ENCODE peak calls at places on chromosomes 11 and 22, in six cellular contexts. One of them, this sample, is unnamed. For H3K4me1, the result is how much of the 10 kb centered on the place peaks cover.

GRCh38 chr22:28021116-28021997 is 102.3 kb upstream of the PITPNB start:
- DNase-seq in esophagus muscularis mucosa: no peak
- DNase-seq in left ventricle myocardium inferior: peak
- DNase-seq in stomach: peak
- DNase-seq in tibial nerve: no peak
- DNase-seq in heart left ventricle: no peak
- DNase-seq in this sample: peak

GRCh38 chr11:32809313-32809712 is 14.9 kb upstream of the CCDC73 start:
- DNase-seq in esophagus muscularis mucosa: no peak
- DNase-seq in tibial nerve: peak
- DNase-seq in stomach: peak
- DNase-seq in left ventricle myocardium inferior: peak
- DNase-seq in heart left ventricle: peak
- DNase-seq in this sample: no peak

GRCh38 chr11:119376197-119376847 is 5.2 kb downstream of the USP2 start:
- DNase-seq in tibial nerve: peak
- DNase-seq in left ventricle myocardium inferior: peak
- DNase-seq in stomach: peak
- DNase-seq in heart left ventricle: peak
- DNase-seq in esophagus muscularis mucosa: no peak
- DNase-seq in this sample: peak

GRCh38 chr22:23670378-23671295 is 20.2 kb upstream of the RGL4 start:
- DNase-seq in stomach: no peak
- DNase-seq in left ventricle myocardium inferior: no peak
- DNase-seq in esophagus muscularis mucosa: no peak
- DNase-seq in tibial nerve: no peak
- DNase-seq in heart left ventricle: no peak
- DNase-seq in this sample: peak

GRCh38 chr22:39825661-39826102 is 67.9 kb downstream of the ENTHD1 start:
- DNase-seq in left ventricle myocardium inferior: no peak
- DNase-seq in heart left ventricle: no peak
- DNase-seq in esophagus muscularis mucosa: no peak
- DNase-seq in tibial nerve: no peak
- DNase-seq in stomach: no peak
- DNase-seq in this sample: no peak

GRCh38 chr11:12404461-12404860 is 27.1 kb downstream of the PARVA start:
- DNase-seq in tibial nerve: no peak
- DNase-seq in left ventricle myocardium inferior: peak
- DNase-seq in heart left ventricle: peak
- DNase-seq in stomach: no peak
- DNase-seq in esophagus muscularis mucosa: peak
- DNase-seq in this sample: no peak

GRCh38 chr22:45317551-45318167 is 7.9 kb downstream of the FAM118A start:
- DNase-seq in esophagus muscularis mucosa: no peak
- DNase-seq in heart left ventricle: peak
- DNase-seq in stomach: peak
- DNase-seq in tibial nerve: peak
- DNase-seq in left ventricle myocardium inferior: peak
- DNase-seq in this sample: no peak

GRCh38 chr11:68810164-68810563 is 31.6 kb downstream of the CPT1A start:
- DNase-seq in left ventricle myocardium inferior: peak
- DNase-seq in tibial nerve: no peak
- DNase-seq in esophagus muscularis mucosa: no peak
- DNase-seq in heart left ventricle: peak
- DNase-seq in stomach: peak
- DNase-seq in this sample: no peak

GRCh38 chr11:76329084-76329648 is 51.8 kb downstream of the THAP12 start:
- DNase-seq in esophagus muscularis mucosa: no peak
- DNase-seq in tibial nerve: no peak
- DNase-seq in stomach: no peak
- DNase-seq in heart left ventricle: no peak
- DNase-seq in left ventricle myocardium inferior: no peak
- DNase-seq in this sample: no peak

GRCh38 chr11:15775051-15775541 is 581.2 kb downstream of the SOX6 start:
- DNase-seq in esophagus muscularis mucosa: peak
- DNase-seq in stomach: no peak
- DNase-seq in heart left ventricle: peak
- DNase-seq in left ventricle myocardium inferior: no peak
- DNase-seq in tibial nerve: no peak
- DNase-seq in this sample: no peak

GRCh38 chr11:104830080-104830479 is 68.2 kb downstream of the CASP12 start:
- DNase-seq in tibial nerve: no peak
- DNase-seq in stomach: no peak
- DNase-seq in esophagus muscularis mucosa: no peak
- DNase-seq in heart left ventricle: no peak
- DNase-seq in left ventricle myocardium inferior: no peak
- DNase-seq in this sample: no peak

GRCh38 chr22:43514476-43515157 is 102.8 kb downstream of the MPPED1 start:
- DNase-seq in esophagus muscularis mucosa: no peak
- DNase-seq in stomach: no peak
- DNase-seq in tibial nerve: no peak
- DNase-seq in heart left ventricle: no peak
- DNase-seq in left ventricle myocardium inferior: no peak
- DNase-seq in this sample: peak

GRCh38 chr11:105763594-105763993 is 153.7 kb downstream of the GRIA4 start:
- DNase-seq in tibial nerve: no peak
- DNase-seq in stomach: no peak
- DNase-seq in left ventricle myocardium inferior: no peak
- DNase-seq in heart left ventricle: no peak
- DNase-seq in esophagus muscularis mucosa: no peak
- DNase-seq in this sample: no peak

GRCh38 chr22:20933910-20934309 is 16.7 kb downstream of the CRKL start:
- DNase-seq in left ventricle myocardium inferior: no peak
- DNase-seq in esophagus muscularis mucosa: no peak
- DNase-seq in heart left ventricle: no peak
- DNase-seq in tibial nerve: no peak
- DNase-seq in stomach: no peak
- DNase-seq in this sample: no peak

GRCh38 chr11:124656759-124657627 is 16.5 kb downstream of the SIAE start:
- DNase-seq in left ventricle myocardium inferior: no peak
- DNase-seq in heart left ventricle: no peak
- DNase-seq in esophagus muscularis mucosa: no peak
- DNase-seq in tibial nerve: no peak
- DNase-seq in stomach: no peak
- DNase-seq in this sample: no peak

GRCh38 chr11:100152751-100153150 is 534.3 kb upstream of the ARHGAP42 start:
- DNase-seq in heart left ventricle: no peak
- DNase-seq in left ventricle myocardium inferior: no peak
- DNase-seq in stomach: no peak
- DNase-seq in esophagus muscularis mucosa: no peak
- DNase-seq in tibial nerve: no peak
- DNase-seq in this sample: no peak

GRCh38 chr22:19875531-19876313 is 21.0 kb upstream of the GNB1L start:
- DNase-seq in heart left ventricle: no peak
- DNase-seq in tibial nerve: no peak
- DNase-seq in esophagus muscularis mucosa: no peak
- DNase-seq in left ventricle myocardium inferior: peak
- DNase-seq in stomach: no peak
- DNase-seq in this sample: peak

GRCh38 chr11:74592063-74592440 is 330 bp upstream of the POLD3 start:
- DNase-seq in stomach: no peak
- DNase-seq in heart left ventricle: no peak
- DNase-seq in tibial nerve: no peak
- DNase-seq in esophagus muscularis mucosa: no peak
- DNase-seq in left ventricle myocardium inferior: no peak
- DNase-seq in this sample: no peak

GRCh38 chr11:62552465-62552782 is 5.8 kb upstream of the AHNAK start:
- DNase-seq in stomach: no peak
- DNase-seq in heart left ventricle: peak
- DNase-seq in esophagus muscularis mucosa: no peak
- DNase-seq in left ventricle myocardium inferior: peak
- DNase-seq in tibial nerve: no peak
- DNase-seq in this sample: no peak

GRCh38 chr22:29750029-29750428 is 16.8 kb downstream of the ZMAT5 start:
- DNase-seq in esophagus muscularis mucosa: no peak
- DNase-seq in stomach: no peak
- DNase-seq in left ventricle myocardium inferior: no peak
- DNase-seq in heart left ventricle: no peak
- DNase-seq in tibial nerve: no peak
- DNase-seq in this sample: no peak

GRCh38 chr22:29750559-29750958 is 16.2 kb downstream of the ZMAT5 start:
- DNase-seq in tibial nerve: no peak
- DNase-seq in stomach: no peak
- DNase-seq in heart left ventricle: no peak
- DNase-seq in left ventricle myocardium inferior: no peak
- DNase-seq in esophagus muscularis mucosa: no peak
- DNase-seq in this sample: no peak

GRCh38 chr22:29748248-29748893 is 18.4 kb downstream of the ZMAT5 start:
- DNase-seq in tibial nerve: no peak
- DNase-seq in heart left ventricle: no peak
- DNase-seq in left ventricle myocardium inferior: no peak
- DNase-seq in stomach: no peak
- DNase-seq in esophagus muscularis mucosa: no peak
- DNase-seq in this sample: no peak

GRCh38 chr22:29751669-29752068 is 15.1 kb downstream of the ZMAT5 start:
- DNase-seq in tibial nerve: no peak
- DNase-seq in left ventricle myocardium inferior: no peak
- DNase-seq in heart left ventricle: no peak
- DNase-seq in stomach: no peak
- DNase-seq in esophagus muscularis mucosa: no peak
- DNase-seq in this sample: no peak

GRCh38 chr22:29751139-29751538 is 15.7 kb downstream of the ZMAT5 start:
- DNase-seq in tibial nerve: no peak
- DNase-seq in esophagus muscularis mucosa: no peak
- DNase-seq in stomach: no peak
- DNase-seq in left ventricle myocardium inferior: no peak
- DNase-seq in heart left ventricle: no peak
- DNase-seq in this sample: no peak
- H3K4me1 ChIP-seq in tibial nerve: under half
- H3K4me1 ChIP-seq in esophagus muscularis mucosa: under half
- H3K4me1 ChIP-seq in stomach: under half
- H3K4me1 ChIP-seq in left ventricle myocardium inferior: under half
- H3K4me1 ChIP-seq in heart left ventricle: under half
- H3K4me1 ChIP-seq in this sample: under half

GRCh38 chr22:50271011-50271394 is 823 bp upstream of the MAPK11 start:
- DNase-seq in stomach: no peak
- DNase-seq in heart left ventricle: no peak
- DNase-seq in esophagus muscularis mucosa: no peak
- DNase-seq in tibial nerve: no peak
- DNase-seq in left ventricle myocardium inferior: no peak
- DNase-seq in this sample: no peak

GRCh38 chr22:50269573-50270301 is 443 bp downstream of the MAPK11 start:
- DNase-seq in left ventricle myocardium inferior: peak
- DNase-seq in heart left ventricle: peak
- DNase-seq in tibial nerve: no peak
- DNase-seq in stomach: no peak
- DNase-seq in esophagus muscularis mucosa: no peak
- DNase-seq in this sample: no peak

GRCh38 chr22:50270302-50271010 is at the start of gene MAPK11:
- DNase-seq in left ventricle myocardium inferior: peak
- DNase-seq in tibial nerve: peak
- DNase-seq in stomach: peak
- DNase-seq in heart left ventricle: peak
- DNase-seq in esophagus muscularis mucosa: no peak
- DNase-seq in this sample: peak

GRCh38 chr22:50272103-50272782 is 2.1 kb upstream of the MAPK11 start:
- DNase-seq in heart left ventricle: no peak
- DNase-seq in tibial nerve: no peak
- DNase-seq in esophagus muscularis mucosa: no peak
- DNase-seq in stomach: no peak
- DNase-seq in left ventricle myocardium inferior: no peak
- DNase-seq in this sample: no peak

DNA sequence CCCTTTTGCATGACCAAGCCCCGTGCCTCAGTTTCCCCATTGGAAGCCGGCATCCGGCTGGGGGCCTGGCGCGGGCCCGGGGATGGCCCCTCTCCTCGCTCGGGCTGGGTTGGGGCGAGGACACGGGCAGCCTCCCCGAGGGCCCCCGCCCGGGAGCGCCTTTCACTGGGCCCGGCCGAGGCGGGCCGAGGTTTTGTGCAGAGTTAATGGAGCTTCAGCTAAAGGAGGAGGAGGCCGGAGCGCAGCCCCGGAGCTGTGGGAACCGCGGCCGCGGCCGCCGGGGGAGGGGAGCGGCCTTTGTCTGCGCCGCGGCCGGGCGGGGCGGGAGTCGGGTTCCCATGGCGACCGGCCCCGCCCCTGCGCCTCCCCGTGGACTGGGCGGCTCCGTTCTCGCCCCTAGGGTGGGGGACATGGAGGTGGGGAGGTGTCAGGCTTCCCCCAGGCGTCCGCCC is 1.4 kb upstream of the MAPK11 start:
- DNase-seq in left ventricle myocardium inferior: peak
- DNase-seq in tibial nerve: no peak
- DNase-seq in stomach: peak
- DNase-seq in heart left ventricle: peak
- DNase-seq in esophagus muscularis mucosa: no peak
- DNase-seq in this sample: no peak
- TF ChIP-seq CTCF in left ventricle myocardium inferior: peak
- TF ChIP-seq CTCF in tibial nerve: no peak
- TF ChIP-seq CTCF in stomach: no peak
- TF ChIP-seq CTCF in heart left ventricle: no peak
- TF ChIP-seq CTCF in esophagus muscularis mucosa: peak
- TF ChIP-seq CTCF in this sample: peak

GRCh38 chr11:73158356-73159051 is 16.4 kb upstream of the FCHSD2 start:
- DNase-seq in esophagus muscularis mucosa: no peak
- DNase-seq in tibial nerve: no peak
- DNase-seq in left ventricle myocardium inferior: no peak
- DNase-seq in heart left ventricle: no peak
- DNase-seq in stomach: no peak
- DNase-seq in this sample: no peak

GRCh38 chr11:73154178-73154577 is 12.1 kb upstream of the FCHSD2 start:
- DNase-seq in left ventricle myocardium inferior: no peak
- DNase-seq in stomach: no peak
- DNase-seq in heart left ventricle: no peak
- DNase-seq in tibial nerve: no peak
- DNase-seq in esophagus muscularis mucosa: no peak
- DNase-seq in this sample: no peak

GRCh38 chr11:73157141-73158010 is 15.3 kb upstream of the FCHSD2 start:
- DNase-seq in tibial nerve: no peak
- DNase-seq in heart left ventricle: peak
- DNase-seq in left ventricle myocardium inferior: peak
- DNase-seq in esophagus muscularis mucosa: no peak
- DNase-seq in stomach: no peak
- DNase-seq in this sample: peak

GRCh38 chr11:73156686-73157085 is 14.6 kb upstream of the FCHSD2 start:
- DNase-seq in left ventricle myocardium inferior: no peak
- DNase-seq in esophagus muscularis mucosa: no peak
- DNase-seq in heart left ventricle: no peak
- DNase-seq in stomach: no peak
- DNase-seq in tibial nerve: no peak
- DNase-seq in this sample: no peak

DNA sequence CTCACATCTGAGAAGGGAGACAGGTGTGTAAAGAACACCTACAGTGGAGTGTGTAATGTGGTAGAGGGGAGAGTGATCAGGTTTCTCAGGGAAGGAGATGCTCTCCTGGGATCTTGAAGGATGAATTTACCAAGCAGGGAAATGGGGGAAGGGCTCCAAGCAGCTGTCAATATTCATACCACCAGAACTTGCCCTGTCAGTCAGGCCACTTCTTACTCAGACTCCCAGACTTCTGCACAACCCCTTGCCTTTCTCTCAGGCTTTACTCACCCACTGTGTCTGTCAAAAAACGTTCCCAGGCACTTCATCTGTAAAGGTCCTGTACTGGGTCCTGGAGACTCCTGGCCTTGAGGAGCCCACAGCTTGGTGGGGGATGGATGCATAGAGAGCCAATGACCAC is 14.0 kb upstream of the FCHSD2 start:
- DNase-seq in heart left ventricle: no peak
- DNase-seq in left ventricle myocardium inferior: no peak
- DNase-seq in stomach: no peak
- DNase-seq in esophagus muscularis mucosa: no peak
- DNase-seq in tibial nerve: no peak
- DNase-seq in this sample: no peak
- H3K27ac ChIP-seq in heart left ventricle: peak
- H3K27ac ChIP-seq in left ventricle myocardium inferior: peak
- H3K27ac ChIP-seq in stomach: no peak
- H3K27ac ChIP-seq in esophagus muscularis mucosa: no peak
- H3K27ac ChIP-seq in tibial nerve: no peak
- H3K27ac ChIP-seq in this sample: no peak

GRCh38 chr11:31772412-31772811 is 38.7 kb downstream of the PAX6 start:
- DNase-seq in tibial nerve: no peak
- DNase-seq in esophagus muscularis mucosa: no peak
- DNase-seq in left ventricle myocardium inferior: no peak
- DNase-seq in heart left ventricle: no peak
- DNase-seq in stomach: no peak
- DNase-seq in this sample: no peak
- H3K4me1 ChIP-seq in tibial nerve: under half
- H3K4me1 ChIP-seq in esophagus muscularis mucosa: under half
- H3K4me1 ChIP-seq in left ventricle myocardium inferior: under half
- H3K4me1 ChIP-seq in heart left ventricle: under half
- H3K4me1 ChIP-seq in stomach: under half
- H3K4me1 ChIP-seq in this sample: under half

This sample was measured in kidney.